ENCODE peak calls at places on chromosomes 6 and 20, in ten cellular contexts. U is psoas muscle, Y is epithelial cell of proximal tubule, K is ovary, S is PC-3, L is tibial artery, A is lower leg skin, D is choroid plexus epithelial cell, V is right atrium auricular region, Z is fibroblast of lung. R is an unnamed sample.

GRCh38 chr6:42697268-42697655 is 25.1 kb downstream of the PRPH2 start:
- DNase-seq in U (no peak), Y (no peak), K (no peak), S (no peak), L (no peak), A (no peak), D (no peak), V (no peak), Z (no peak), R (no peak)

GRCh38 chr20:820328-820953 is 13.1 kb upstream of the FAM110A start:
- DNase-seq in U (no peak), Y (no peak), K (no peak), S (no peak), L (peak; percentile 10), A (no peak), D (no peak), V (no peak), Z (no peak), R (no peak)

GRCh38 chr6:102832021-102832420 is 1438.5 kb downstream of the GRIK2 start:
- DNase-seq in U (no peak), Y (no peak), K (no peak), S (no peak), L (no peak), A (no peak), D (no peak), V (no peak), Z (no peak), R (no peak)

GRCh38 chr6:32146687-32147086 is 5.1 kb downstream of the PRRT1 start:
- DNase-seq in U (no peak), Y (no peak), K (no peak), S (no peak), L (no peak), A (no peak), D (no peak), V (no peak), Z (no peak), R (no peak)

GRCh38 chr6:15244605-15245360 is 1.1 kb upstream of the JARID2 start:
- DNase-seq in U (peak; percentile 87), Y (no peak), K (peak; percentile 86), S (peak; percentile 60), L (peak; percentile 89), A (peak; percentile 73), D (peak; percentile 61), V (peak; percentile 89), Z (peak; percentile 73), R (peak; percentile 85)

GRCh38 chr6:7671581-7671980 is 54.3 kb upstream of the BMP6 start:
- DNase-seq in U (no peak), Y (no peak), K (no peak), S (no peak), L (no peak), A (no peak), D (peak; percentile 28), V (no peak), Z (peak; percentile 40), R (peak; percentile 27)

GRCh38 chr20:16187956-16188616 is 385.2 kb downstream of the KIF16B start:
- DNase-seq in U (no peak), Y (no peak), K (no peak), S (no peak), L (no peak), A (no peak), D (no peak), V (no peak), Z (no peak), R (no peak)

GRCh38 chr6:154509421-154510143 is 903 bp downstream of the CNKSR3 start:
- DNase-seq in U (peak; percentile 27), Y (no peak), K (peak; percentile 49), S (peak; percentile 21), L (peak; percentile 64), A (no peak), D (peak; percentile 50), V (peak; percentile 61), Z (peak; percentile 50), R (peak; percentile 42)

GRCh38 chr20:62605236-62605948 is 36.9 kb upstream of the SLCO4A1 start:
- DNase-seq in U (peak; percentile 6), Y (no peak), K (no peak), S (no peak), L (no peak), A (no peak), D (no peak), V (no peak), Z (no peak), R (no peak)

GRCh38 chr20:62604796-62605195 is 37.5 kb upstream of the SLCO4A1 start:
- DNase-seq in U (peak; percentile 16), Y (no peak), K (no peak), S (no peak), L (no peak), A (no peak), D (no peak), V (no peak), Z (no peak), R (no peak)

GRCh38 chr20:62603021-62603906 is 39.0 kb upstream of the SLCO4A1 start:
- DNase-seq in U (peak; percentile 70), Y (no peak), K (peak; percentile 28), S (peak; percentile 98), L (peak; percentile 84), A (peak; percentile 81), D (no peak), V (peak; percentile 73), Z (peak; percentile 85), R (peak; percentile 15)

GRCh38 chr20:62602550-62602949 is 39.8 kb upstream of the SLCO4A1 start:
- DNase-seq in U (peak; percentile 41), Y (no peak), K (no peak), S (peak; percentile 78), L (no peak), A (peak; percentile 75), D (no peak), V (no peak), Z (no peak), R (no peak)

GRCh38 chr20:62603907-62604785 is 38.2 kb upstream of the SLCO4A1 start:
- DNase-seq in U (peak; percentile 11), Y (no peak), K (no peak), S (no peak), L (no peak), A (no peak), D (no peak), V (no peak), Z (no peak), R (no peak)
- H3K4me3 ChIP-seq in U (no peak overlapping the region), Y (no peak overlapping the region), K (no peak overlapping the region), S (no peak overlapping the region), L (no peak overlapping the region), A (no peak overlapping the region), D (no peak overlapping the region), V (peak overlapping the region; percentile 2), Z (no peak overlapping the region), R (no peak overlapping the region)

DNA sequence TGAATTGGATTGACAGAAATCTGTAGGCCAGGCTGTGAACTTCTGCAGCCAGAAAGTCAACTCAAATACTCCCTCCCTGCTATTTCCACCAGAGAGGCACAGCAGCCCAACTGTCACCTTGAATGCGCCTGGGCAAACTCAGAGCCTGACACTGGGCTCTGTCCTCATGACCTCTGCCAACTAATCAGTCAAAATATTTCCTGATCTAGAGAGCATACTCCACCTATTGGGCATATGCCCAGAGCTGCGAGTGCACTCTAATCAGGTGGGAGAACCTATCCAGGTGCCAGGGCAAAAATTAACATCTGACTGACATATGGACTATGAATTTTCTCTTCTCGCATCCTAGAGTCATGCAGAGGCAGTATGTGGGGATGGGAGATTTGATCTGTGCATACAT is 406.3 kb upstream of the RUNX2 start:
- DNase-seq in U (no peak), Y (no peak), K (no peak), S (no peak), L (no peak), A (no peak), D (no peak), V (no peak), Z (no peak), R (no peak)
- TF ChIP-seq CTCF in U (no peak), Y (peak; percentile 33), K (no peak), S (no peak), L (no peak), A (no peak), D (no peak), V (no peak), Z (no peak), R (no peak)

GRCh38 chr20:32021091-32021490 is 10.9 kb downstream of the CCM2L start:
- DNase-seq in U (no peak), Y (no peak), K (no peak), S (no peak), L (peak; percentile 13), A (no peak), D (no peak), V (no peak), Z (peak; percentile 7), R (no peak)

GRCh38 chr20:32019563-32020463 is 9.6 kb downstream of the CCM2L start:
- DNase-seq in U (no peak), Y (no peak), K (no peak), S (no peak), L (peak; percentile 37), A (no peak), D (no peak), V (no peak), Z (no peak), R (no peak)

GRCh38 chr20:32018269-32019155 is 8.3 kb downstream of the CCM2L start:
- DNase-seq in U (peak; percentile 52), Y (no peak), K (peak; percentile 31), S (peak; percentile 53), L (peak; percentile 51), A (peak; percentile 28), D (no peak), V (no peak), Z (no peak), R (no peak)

GRCh38 chr20:32017711-32018251 is 7.5 kb downstream of the CCM2L start:
- DNase-seq in U (no peak), Y (no peak), K (no peak), S (peak; percentile 68), L (no peak), A (no peak), D (no peak), V (no peak), Z (no peak), R (no peak)

DNA sequence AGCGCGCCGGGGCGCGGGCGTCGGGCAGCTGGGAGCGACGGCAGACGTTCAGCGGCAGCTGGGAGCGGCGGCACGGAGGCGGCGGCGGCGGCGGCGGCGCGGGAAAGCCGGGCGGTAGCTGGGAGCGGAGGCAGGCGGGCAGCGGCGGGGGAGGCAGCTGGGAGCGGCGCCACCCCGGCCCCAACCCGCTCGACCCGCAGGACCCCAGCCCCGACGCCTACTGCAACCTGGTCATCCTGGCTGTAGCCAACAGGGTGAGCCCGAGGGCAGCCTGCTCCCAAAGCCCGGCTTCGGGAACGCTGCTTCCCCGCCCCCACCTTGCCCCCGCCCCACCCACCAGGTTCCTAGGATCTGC is 8.9 kb downstream of the CCM2L start:
- DNase-seq in U (no peak), Y (no peak), K (no peak), S (no peak), L (peak; percentile 38), A (no peak), D (no peak), V (no peak), Z (no peak), R (no peak)
- H3K4me3 ChIP-seq in U (peak overlapping the region; percentile 61), Y (no peak overlapping the region), K (no peak overlapping the region), S (no peak overlapping the region), L (peak overlapping the region; percentile 47), A (no peak overlapping the region), D (no peak overlapping the region), V (peak overlapping the region; percentile 56), Z (no peak overlapping the region), R (no peak overlapping the region)

GRCh38 chr20:57326667-57327455 is 2.7 kb upstream of the SPO11 start:
- DNase-seq in U (no peak), Y (no peak), K (no peak), S (peak; percentile 95), L (no peak), A (no peak), D (no peak), V (peak; percentile 44), Z (no peak), R (no peak)

GRCh38 chr20:57327820-57328219 is 1.8 kb upstream of the SPO11 start:
- DNase-seq in U (no peak), Y (no peak), K (no peak), S (no peak), L (no peak), A (no peak), D (no peak), V (no peak), Z (no peak), R (no peak)

GRCh38 chr20:57332105-57333089 is 2.8 kb downstream of the SPO11 start:
- DNase-seq in U (no peak), Y (no peak), K (no peak), S (peak; percentile 66), L (no peak), A (no peak), D (no peak), V (no peak), Z (no peak), R (no peak)

GRCh38 chr20:57330998-57331397 is 1.4 kb downstream of the SPO11 start:
- DNase-seq in U (no peak), Y (peak; percentile 45), K (no peak), S (no peak), L (no peak), A (peak; percentile 51), D (no peak), V (no peak), Z (no peak), R (peak; percentile 6)

DNA sequence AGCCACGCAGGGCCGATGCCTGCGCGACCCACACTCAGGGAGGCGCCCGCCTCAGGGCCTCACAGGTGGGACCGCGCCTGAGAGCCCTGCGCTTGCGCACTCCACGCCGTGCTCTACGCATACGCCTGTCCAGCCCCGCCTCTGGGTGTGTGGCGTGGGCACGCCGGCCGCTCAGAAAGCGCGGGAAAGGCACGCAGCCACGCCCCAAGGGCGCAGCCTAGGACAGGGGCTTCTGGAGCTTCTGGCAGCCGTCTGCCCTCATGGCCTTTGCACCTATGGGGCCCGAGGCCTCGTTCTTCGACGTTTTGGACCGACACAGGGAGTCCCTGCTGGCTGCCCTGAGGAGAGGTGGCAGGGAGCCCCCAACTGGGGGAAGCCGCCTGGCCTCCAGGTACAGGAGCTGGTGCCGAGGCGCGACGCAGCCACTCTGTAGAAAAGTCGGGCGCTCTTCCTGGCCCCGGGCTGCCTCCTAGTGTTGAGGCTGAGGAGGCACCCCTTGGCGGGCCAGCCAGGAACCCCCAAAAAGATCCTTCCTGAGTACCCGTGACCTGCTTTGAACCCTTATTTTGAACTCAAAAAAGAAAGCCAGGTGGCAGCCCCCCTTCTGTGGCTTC is at the start of gene SPO11:
- DNase-seq in U (no peak), Y (no peak), K (no peak), S (no peak), L (no peak), A (no peak), D (no peak), V (no peak), Z (no peak), R (no peak)
- TF ChIP-seq CTCF in U (no peak), Y (peak; percentile 30), K (no peak), S (peak; percentile 43), L (no peak), A (no peak), D (peak; percentile 18), V (peak; percentile 46), Z (no peak), R (no peak)

R was measured in cardiac fibroblast.